ENCODE peak calls at places on chromosomes 11 and 22, in five cellular contexts. E is choroid plexus epithelial cell; R is adrenal gland; L is AML-193; W is activated CD4-positive, alpha-beta T cell treated with anti-CD3 and anti-CD28 coated beads, Interleukin-2, amount 50 U/mL, for 1 hour. P is an unnamed sample.

GRCh38 chr11:130133716-130134115 is 25.9 kb upstream of the ST14 start:
- DNase-seq in W (no peak), E (no peak), L (no peak), R (no peak), P (no peak)

GRCh38 chr22:41478891-41479521 is 10.1 kb downstream of the ACO2 start:
- DNase-seq in L (peak), W (no peak), R (peak), E (peak), P (no peak)

GRCh38 chr11:14537134-14537599 is 17.0 kb upstream of the PSMA1 start:
- DNase-seq in R (peak), W (peak), E (peak), L (peak), P (peak)

GRCh38 chr11:67060111-67060522 is 3.5 kb downstream of the RHOD start:
- DNase-seq in E (peak), W (no peak), R (peak), L (no peak), P (no peak)

GRCh38 chr11:77557553-77557952 is 32.2 kb upstream of the AQP11 start:
- DNase-seq in W (no peak), R (no peak), E (peak), L (no peak), P (no peak)

GRCh38 chr22:33274214-33274828 is 216.1 kb upstream of the SYN3 start:
- DNase-seq in L (peak), E (peak), W (no peak), R (peak), P (no peak)

GRCh38 chr11:1844221-1845094 is 5.7 kb downstream of the TNNI2 start:
- DNase-seq in E (peak), R (peak), W (peak), L (peak), P (peak)

GRCh38 chr11:115330693-115331482 is 173.3 kb downstream of the CADM1 start:
- DNase-seq in L (no peak), R (no peak), W (no peak), E (no peak), P (no peak)

GRCh38 chr11:58926251-58926650 is 13.0 kb upstream of the GLYATL1 start:
- DNase-seq in W (no peak), L (no peak), E (no peak), R (no peak), P (no peak)

GRCh38 chr11:45739866-45740265 is 65.1 kb upstream of the SLC35C1 start:
- DNase-seq in R (no peak), W (no peak), E (peak), L (no peak), P (no peak)

GRCh38 chr11:36454991-36455611 is 55.0 kb downstream of the TRAF6 start:
- DNase-seq in L (no peak), R (no peak), E (peak), W (no peak), P (no peak)

GRCh38 chr11:63680842-63681207 is 475 bp upstream of the RTN3 start:
- DNase-seq in R (peak), L (no peak), E (no peak), W (no peak), P (no peak)

GRCh38 chr11:116193321-116194114 is 579.3 kb downstream of the BUD13 start:
- DNase-seq in E (peak), R (peak), L (no peak), W (no peak), P (no peak)

P was measured in Peyer's patch.